ENCODE peak calls at places on chromosomes 16 and 17, in six cellular contexts. T is pancreas, K is IMR-90, Y is cardiac fibroblast, U is GM12864, W is AG04449. Q is an unnamed sample.

GRCh38 chr16:62050793-62051192 is 14.6 kb upstream of the CDH8 start:
- DNase-seq in U (no peak), T (no peak), W (no peak), Y (no peak), K (no peak), Q (no peak)

GRCh38 chr17:79838541-79839274 is 532 bp downstream of the CBX4 start:
- DNase-seq in W (no peak), U (no peak), K (peak; percentile 52), T (peak; percentile 79), Y (peak; percentile 67), Q (no peak)

GRCh38 chr17:82924812-82925211 is 85.0 kb upstream of the ZNF750 start:
- DNase-seq in K (no peak), U (no peak), T (no peak), Y (no peak), W (no peak), Q (no peak)

GRCh38 chr16:26599786-26600107 is 467.0 kb upstream of the C16orf82 start:
- DNase-seq in Y (no peak), W (no peak), K (no peak), T (no peak), U (no peak), Q (no peak)

GRCh38 chr17:12421646-12422306 is 243.9 kb upstream of the MYOCD start:
- DNase-seq in T (no peak), K (peak; percentile 66), U (no peak), Y (no peak), W (no peak), Q (no peak)

GRCh38 chr17:55366020-55366481 is 55.6 kb downstream of the MMD start:
- DNase-seq in U (no peak), T (no peak), W (no peak), Y (no peak), K (no peak), Q (no peak)

GRCh38 chr17:38456031-38456815 is 28.0 kb downstream of the ARHGAP23 start:
- DNase-seq in U (no peak), K (no peak), Y (no peak), T (no peak), W (no peak), Q (no peak)

GRCh38 chr17:17387017-17387416 is 83.8 kb downstream of the NT5M start:
- DNase-seq in W (no peak), K (no peak), Y (no peak), T (no peak), U (no peak), Q (no peak)

GRCh38 chr17:61412860-61413653 is 13.4 kb downstream of the TBX2 start:
- DNase-seq in K (no peak), Y (no peak), W (no peak), U (no peak), T (no peak), Q (no peak)

DNA sequence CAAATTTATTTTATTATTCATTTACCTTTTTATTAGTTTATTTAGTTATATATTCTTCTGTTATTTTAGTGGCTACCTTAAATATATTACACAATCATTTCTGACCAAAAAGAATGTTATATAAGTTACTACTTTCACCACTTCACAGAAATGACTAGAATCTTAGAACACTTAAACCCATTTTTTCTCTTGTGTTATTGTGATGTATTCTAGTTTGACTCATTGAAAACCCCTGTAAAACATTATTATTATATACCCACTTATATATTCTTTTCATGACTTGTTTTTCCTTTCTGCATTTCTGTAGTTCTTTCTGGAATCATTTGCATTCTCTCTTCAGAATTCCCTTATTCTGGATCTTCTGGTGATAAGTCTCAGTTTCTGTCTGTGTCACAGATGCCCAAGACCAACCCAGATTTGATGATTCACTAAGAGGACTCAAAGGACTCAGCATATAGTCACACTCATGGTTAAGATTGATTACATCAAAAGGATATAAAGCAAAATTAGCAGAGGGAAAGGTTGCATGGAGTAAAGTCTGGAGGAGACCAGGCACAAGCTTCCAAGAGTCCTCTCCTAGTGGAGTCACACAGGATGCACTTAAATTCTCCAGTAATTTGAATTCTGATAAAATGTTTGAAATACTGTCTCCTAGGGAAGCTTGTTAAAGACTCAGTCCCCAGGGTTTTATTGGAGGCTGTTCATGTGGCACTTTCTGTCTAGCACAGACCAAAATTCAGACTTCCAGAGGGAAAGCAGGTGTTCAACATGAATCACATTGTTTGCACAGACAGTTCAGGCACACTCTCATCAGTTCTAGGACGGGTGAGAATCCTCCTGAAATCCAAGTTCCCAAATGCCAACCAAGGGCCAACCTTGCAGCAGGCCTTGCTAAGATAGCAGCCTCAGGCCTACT is 7.7 kb downstream of the GINS3 start:
- DNase-seq in T (no peak), U (no peak), Y (no peak), W (no peak), K (peak; percentile 23), Q (no peak)
- H3K4me3 ChIP-seq in T (no peak overlapping the region), U (no peak overlapping the region), Y (no peak overlapping the region), W (no peak overlapping the region), K (no peak overlapping the region), Q (no peak overlapping the region)

GRCh38 chr17:78391051-78391431 is 12.6 kb downstream of the PGS1 start:
- DNase-seq in U (no peak), W (no peak), K (no peak), T (no peak), Y (no peak), Q (no peak)

GRCh38 chr17:78392295-78392694 is 13.8 kb downstream of the PGS1 start:
- DNase-seq in W (no peak), Y (no peak), K (no peak), U (no peak), T (no peak), Q (no peak)

GRCh38 chr17:78391843-78392242 is 13.4 kb downstream of the PGS1 start:
- DNase-seq in W (no peak), K (peak; percentile 89), Y (peak; percentile 19), T (no peak), U (no peak), Q (no peak)

GRCh38 chr17:78387982-78388941 is 9.8 kb downstream of the PGS1 start:
- DNase-seq in K (peak; percentile 89), T (no peak), Y (peak; percentile 77), U (peak; percentile 61), W (no peak), Q (no peak)

DNA sequence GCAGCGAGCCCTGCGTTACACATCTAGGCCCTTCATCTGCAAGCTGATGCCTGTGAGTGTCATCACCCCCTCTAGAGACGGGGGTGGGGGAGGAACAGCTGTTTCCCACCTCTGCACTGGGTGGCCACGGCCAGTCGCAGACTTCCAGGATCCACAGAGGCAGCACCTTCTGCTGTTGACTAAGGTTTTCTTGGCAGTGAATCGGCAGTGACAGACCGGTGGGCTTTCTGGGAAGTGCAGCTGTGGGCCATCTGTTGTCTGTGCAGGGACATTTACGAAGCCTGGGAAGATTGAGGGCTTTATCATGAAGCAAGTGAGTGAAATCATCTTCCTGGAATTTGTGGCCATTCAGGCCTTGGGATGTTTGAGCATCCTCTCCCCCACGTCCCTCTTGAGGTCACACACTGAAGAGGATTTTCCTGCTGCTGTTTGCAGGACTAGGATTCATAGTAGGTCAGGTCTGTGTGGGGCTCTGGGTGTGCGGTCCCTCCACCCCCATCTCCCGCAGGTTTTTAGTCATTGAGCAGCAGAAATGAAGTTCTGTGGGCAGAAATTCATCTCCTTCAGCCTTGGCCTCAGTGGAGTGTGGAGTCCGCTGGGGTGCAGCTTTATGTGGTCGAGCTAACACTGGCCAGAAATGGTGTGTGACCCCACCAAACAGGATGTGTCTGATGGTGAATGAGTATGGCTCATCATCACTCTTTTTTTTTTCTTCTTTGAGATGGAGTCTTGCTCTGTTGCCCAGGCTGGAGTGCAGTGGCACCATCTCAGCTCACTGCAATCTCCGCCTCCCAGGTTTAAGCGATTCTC is 12.0 kb downstream of the PGS1 start:
- DNase-seq in T (no peak), W (peak; percentile 96), U (no peak), K (peak; percentile 100), Y (peak; percentile 87), Q (no peak)
- TF ChIP-seq CTCF in T (no peak), W (peak; percentile 11), U (peak; percentile 23), K (peak; percentile 24), Y (peak; percentile 20), Q (peak; percentile 12)

GRCh38 chr16:56675685-56676210 is 6.1 kb downstream of the MT1H start:
- DNase-seq in W (no peak), T (no peak), K (no peak), U (no peak), Y (no peak), Q (no peak)
- H3K4me3 ChIP-seq in W (no peak overlapping the region), T (no peak overlapping the region), K (no peak overlapping the region), U (peak overlapping the region; percentile 27), Y (no peak overlapping the region), Q (peak overlapping the region; percentile 24)

GRCh38 chr16:58074657-58075056 is 49.1 kb downstream of the MMP15 start:
- DNase-seq in U (no peak), K (no peak), Y (no peak), T (no peak), W (no peak), Q (no peak)
- TF ChIP-seq CTCF in U (no peak), K (no peak), Y (no peak), T (no peak), W (no peak), Q (no peak)

DNA sequence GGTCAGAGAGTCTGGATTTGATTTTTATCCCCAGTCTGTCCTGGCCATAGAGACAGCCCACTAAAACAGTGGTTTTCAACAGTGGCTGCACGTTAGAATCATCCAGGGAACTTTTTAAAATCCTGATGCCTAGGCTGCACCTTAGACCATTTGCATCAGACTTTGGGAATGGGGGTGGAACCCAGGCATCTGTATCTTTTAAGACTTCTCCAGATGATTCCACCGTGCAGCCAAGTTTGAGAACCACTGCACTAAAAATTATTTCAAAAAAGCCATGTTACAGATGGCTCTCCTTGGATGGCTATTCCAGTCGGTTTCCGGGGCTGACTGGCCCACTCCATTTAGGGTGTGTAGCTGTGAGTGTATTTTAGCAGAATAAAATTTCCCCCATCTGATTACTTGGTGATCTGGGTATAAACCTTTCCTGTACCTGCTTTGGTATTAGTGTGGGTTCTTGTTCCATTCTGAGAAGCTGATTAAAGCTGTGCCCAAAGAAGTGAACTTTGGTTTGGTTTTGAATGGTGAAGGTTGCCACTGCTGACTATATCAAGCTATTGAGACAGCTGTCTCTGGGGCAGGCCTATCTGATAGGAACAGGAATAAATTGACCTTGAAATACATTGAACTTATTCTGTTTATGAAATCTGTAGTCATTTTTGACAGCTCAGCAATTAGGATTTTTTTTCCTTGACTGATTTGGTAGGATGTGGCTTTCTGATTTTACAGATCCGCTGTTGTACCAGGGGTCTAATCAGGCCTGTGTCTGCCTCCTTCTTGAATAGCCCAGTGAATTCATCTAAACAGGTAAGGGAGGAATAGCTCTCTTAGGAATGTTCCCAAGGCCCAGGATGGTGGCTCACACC is 1.3 kb downstream of the ATP5MC1 start:
- DNase-seq in K (no peak), Y (no peak), W (no peak), U (no peak), T (no peak), Q (no peak)
- H3K4me3 ChIP-seq in K (peak overlapping the region; percentile 59), Y (peak overlapping the region; percentile 100), W (peak overlapping the region; percentile 97), U (peak overlapping the region; percentile 92), T (peak overlapping the region; percentile 68), Q (peak overlapping the region; percentile 98)